ENCODE peak calls at places on chromosomes 1 and 21, in six cellular contexts. V is fibroblast of pulmonary artery, U is AG04449, I is endothelial cell of umbilical vein, A is lower lobe of right lung, Q is tibial artery. E is an unnamed sample.

GRCh38 chr1:81073580-81073979 is 727.2 kb upstream of the ADGRL2 start:
- DNase-seq in A (no peak), Q (no peak), V (no peak), I (no peak), U (no peak), E (no peak)

GRCh38 chr1:149846600-149847466 is 52.5 kb upstream of the BOLA1 start:
- DNase-seq in I (no peak), A (no peak), U (no peak), V (no peak), Q (no peak), E (no peak)

GRCh38 chr1:175220853-175221547 is 28.4 kb upstream of the KIAA0040 start:
- DNase-seq in Q (no peak), V (no peak), U (no peak), A (no peak), I (no peak), E (no peak)

GRCh38 chr1:192702212-192702993 is 66.5 kb downstream of the RGS13 start:
- DNase-seq in V (peak), I (peak), U (peak), A (no peak), Q (no peak), E (peak)

GRCh38 chr1:29706936-29707335 is 470.6 kb downstream of the PTPRU start:
- DNase-seq in I (peak), A (no peak), Q (no peak), U (no peak), V (peak), E (peak)

GRCh38 chr1:43464840-43465693 is 11.3 kb upstream of the HYI start:
- DNase-seq in U (no peak), I (no peak), V (peak), Q (no peak), A (no peak), E (peak)

GRCh38 chr21:41703857-41704501 is 62.9 kb downstream of the RIPK4 start:
- DNase-seq in I (no peak), U (no peak), A (no peak), V (no peak), Q (no peak), E (no peak)

GRCh38 chr1:37601441-37601840 is 5.7 kb upstream of the GNL2 start:
- DNase-seq in Q (no peak), U (no peak), I (no peak), A (no peak), V (no peak), E (no peak)

GRCh38 chr1:211630236-211631081 is 45.0 kb downstream of the NEK2 start:
- DNase-seq in U (no peak), V (no peak), A (peak), Q (no peak), I (no peak), E (no peak)

GRCh38 chr1:106755682-106756406 is 300.6 kb upstream of the PRMT6 start:
- DNase-seq in Q (no peak), U (peak), I (no peak), A (no peak), V (peak), E (peak)

GRCh38 chr1:24281591-24281990 is 37.6 kb upstream of the GRHL3 start:
- DNase-seq in I (no peak), Q (no peak), A (no peak), V (no peak), U (no peak), E (no peak)

GRCh38 chr1:19647643-19648042 is 3.5 kb downstream of the NBL1 start:
- DNase-seq in V (no peak), A (no peak), I (no peak), U (no peak), Q (no peak), E (no peak)

GRCh38 chr1:85683292-85684025 is 24.8 kb downstream of the ZNHIT6 start:
- DNase-seq in V (no peak), Q (no peak), I (no peak), U (no peak), A (no peak), E (no peak)

GRCh38 chr21:39681845-39682244 is 63.1 kb upstream of the IGSF5 start:
- DNase-seq in A (no peak), I (no peak), U (peak), Q (no peak), V (peak), E (peak)

GRCh38 chr21:27813750-27814149 is 846.9 kb upstream of the ADAMTS5 start:
- DNase-seq in Q (no peak), I (no peak), V (no peak), A (no peak), U (no peak), E (no peak)

GRCh38 chr21:36888466-36888865 is 78.0 kb downstream of the HLCS start:
- DNase-seq in I (no peak), U (no peak), A (no peak), Q (no peak), V (no peak), E (no peak)

GRCh38 chr1:53376041-53376461 is 48.2 kb upstream of the LRP8 start:
- DNase-seq in A (no peak), U (no peak), V (no peak), I (no peak), Q (peak), E (no peak)

GRCh38 chr1:38997034-38997900 is 6.2 kb downstream of the AKIRIN1 start:
- DNase-seq in Q (no peak), U (no peak), I (no peak), V (no peak), A (no peak), E (no peak)

GRCh38 chr1:102529446-102529845 is 532.7 kb upstream of the OLFM3 start:
- DNase-seq in V (no peak), A (no peak), Q (no peak), I (no peak), U (no peak), E (no peak)

GRCh38 chr1:83900530-83900929 is 98.4 kb downstream of the TTLL7 start:
- DNase-seq in U (no peak), Q (no peak), V (peak), I (no peak), A (no peak), E (peak)

GRCh38 chr1:155977607-155978324 is 581 bp downstream of the ARHGEF2 start:
- DNase-seq in Q (no peak), A (no peak), I (no peak), V (peak), U (no peak), E (no peak)

GRCh38 chr1:41500378-41500777 is 15.9 kb upstream of the EDN2 start:
- DNase-seq in V (no peak), I (no peak), U (no peak), A (peak), Q (peak), E (no peak)

GRCh38 chr1:32715901-32716311 is 13.3 kb upstream of the SYNC start:
- DNase-seq in A (no peak), V (no peak), U (no peak), I (no peak), Q (no peak), E (no peak)

GRCh38 chr21:33025106-33025470 is 647 bp upstream of the OLIG2 start:
- DNase-seq in A (no peak), Q (no peak), V (no peak), U (no peak), I (no peak), E (no peak)
- H3K4me3 ChIP-seq in A (no peak), Q (no peak), V (no peak), U (no peak), I (no peak), E (no peak)

GRCh38 chr21:34859976-34860653 is 189.0 kb downstream of the RUNX1 start:
- DNase-seq in A (no peak), U (no peak), Q (no peak), V (no peak), I (no peak), E (no peak)

GRCh38 chr21:34861302-34861701 is 187.8 kb downstream of the RUNX1 start:
- DNase-seq in Q (no peak), I (no peak), V (no peak), A (no peak), U (no peak), E (no peak)

GRCh38 chr21:34857122-34857713 is 188.4 kb downstream of the CLIC6 start:
- DNase-seq in Q (no peak), V (no peak), I (peak), U (no peak), A (no peak), E (peak)

GRCh38 chr21:34858559-34858958 is 189.8 kb downstream of the CLIC6 start:
- DNase-seq in V (no peak), U (no peak), A (no peak), I (no peak), Q (no peak), E (no peak)

DNA sequence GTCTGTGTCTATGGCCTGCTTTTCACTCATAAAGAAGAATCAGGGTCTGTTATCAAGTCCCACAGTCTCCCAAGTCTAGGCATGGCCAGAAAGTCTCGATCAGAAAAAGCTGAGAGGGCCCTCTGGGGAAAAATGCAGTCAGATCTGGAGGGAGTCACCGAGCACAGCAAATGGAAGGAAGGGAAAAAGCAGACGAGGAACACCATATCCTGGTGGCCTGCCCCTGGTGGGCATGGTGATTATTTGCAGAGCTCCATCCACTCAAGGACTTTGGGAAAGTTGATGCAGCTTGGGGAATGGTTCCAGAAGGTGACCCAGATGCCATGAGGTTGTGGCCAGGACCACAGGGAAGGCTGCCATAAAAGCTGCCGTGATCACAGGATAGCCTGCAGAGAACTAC is 189.1 kb downstream of the CLIC6 start:
- DNase-seq in V (no peak), I (no peak), A (no peak), Q (no peak), U (no peak), E (no peak)
- TF ChIP-seq CTCF in V (peak), I (peak), A (no peak), Q (no peak), U (peak), E (peak)

GRCh38 chr1:14687147-14687546 is 88.7 kb downstream of the KAZN start:
- DNase-seq in I (no peak), V (no peak), Q (no peak), U (no peak), A (no peak), E (no peak)
- H3K4me3 ChIP-seq in I (no peak), V (no peak), Q (no peak), U (no peak), A (no peak), E (no peak)

GRCh38 chr1:10561955-10562354 is 87.2 kb downstream of the PEX14 start:
- DNase-seq in Q (no peak), I (no peak), U (no peak), V (peak), A (no peak), E (no peak)
- TF ChIP-seq CTCF in Q (no peak), I (peak), U (no peak), V (peak), A (peak), E (peak)

DNA sequence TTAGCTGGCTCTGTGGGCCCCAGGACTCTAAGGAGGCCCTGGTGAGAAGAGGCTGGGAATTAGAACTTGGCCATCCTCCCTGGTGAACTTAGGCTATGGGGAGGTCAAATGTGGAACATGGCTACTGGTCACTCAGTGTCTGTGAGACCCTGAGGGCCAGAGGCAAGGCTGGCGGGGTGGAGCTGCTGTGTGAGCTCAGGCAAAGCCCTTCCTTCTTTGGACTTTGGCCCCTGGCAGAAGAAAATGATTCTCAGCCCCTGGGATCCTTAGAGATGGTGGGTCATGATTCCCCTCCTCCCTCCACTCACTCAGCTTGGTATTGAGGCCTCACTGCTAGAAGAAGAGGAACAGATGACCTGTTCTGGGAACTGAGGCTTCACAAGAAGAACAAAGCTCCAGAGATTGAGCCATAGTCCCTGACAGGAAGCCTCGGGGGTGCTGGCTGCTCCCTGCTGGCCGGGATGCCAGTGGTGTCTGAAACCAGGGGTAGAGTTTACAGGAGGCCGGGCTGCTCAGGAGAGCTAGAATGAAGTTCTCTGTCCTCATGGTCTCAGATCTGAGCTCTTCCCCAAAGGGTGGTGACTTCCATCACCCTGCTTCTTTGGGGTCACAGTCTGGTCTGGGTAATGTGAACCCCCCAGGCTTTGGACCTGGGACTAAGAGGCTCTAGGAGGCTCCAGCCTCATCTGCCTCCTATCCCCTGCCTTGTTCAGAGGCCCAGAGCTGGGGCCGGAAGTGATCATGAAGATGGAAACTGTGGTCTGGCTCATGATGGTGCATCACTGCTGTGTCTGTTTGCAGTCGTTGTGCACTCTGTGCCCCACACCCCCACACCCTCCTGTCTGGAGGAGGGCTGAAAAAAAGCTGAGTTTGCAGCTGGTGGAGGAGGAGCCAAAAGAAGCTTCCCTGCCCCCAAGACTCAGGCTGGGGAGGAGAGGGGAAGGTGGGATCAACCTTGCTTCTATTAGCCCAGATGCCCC is 905 bp downstream of the BTBD19 start:
- DNase-seq in Q (peak), U (peak), I (peak), V (peak), A (peak), E (peak)
- H3K4me3 ChIP-seq in Q (peak), U (peak), I (peak), V (peak), A (peak), E (peak)

GRCh38 chr1:212782422-212783154 is 9.0 kb downstream of the NSL1 start:
- DNase-seq in V (peak), U (no peak), Q (no peak), A (no peak), I (peak), E (peak)
- TF ChIP-seq CTCF in V (peak), U (peak), Q (peak), A (peak), I (peak), E (peak)